ENCODE peak calls at places on chromosomes 12 and 14, in four cellular contexts. C is IMR-90, H is endodermal cell, B is GM23248. U is an unnamed sample.
A peak's percentile ranks its signal among the peaks of the same experiment; 100 is the strongest.

GRCh38 chr14:56811596-56812363 is 1.5 kb upstream of the OTX2 start:
- DNase-seq in C (no peak), H (peak; percentile 84), B (no peak), U (no peak)

GRCh38 chr14:23306412-23307145 is at the start of gene BCL2L2:
- DNase-seq in C (peak; percentile 84), H (peak; percentile 97), B (peak; percentile 94), U (peak; percentile 96)

GRCh38 chr12:45878630-45879255 is 111.6 kb downstream of the SCAF11 start:
- DNase-seq in C (peak; percentile 24), H (no peak), B (peak; percentile 1), U (peak; percentile 42)

GRCh38 chr14:89028462-89029134 is 204.1 kb downstream of the TTC8 start:
- DNase-seq in C (no peak), H (no peak), B (no peak), U (no peak)

GRCh38 chr12:43893670-43894069 is 57.8 kb downstream of the TMEM117 start:
- DNase-seq in C (peak; percentile 85), H (no peak), B (peak; percentile 60), U (peak; percentile 32)

GRCh38 chr12:21940972-21941521 is at the start of gene ABCC9:
- DNase-seq in C (peak; percentile 33), H (peak; percentile 87), B (peak; percentile 64), U (peak; percentile 73)

GRCh38 chr14:84404246-84404645 is 1125.7 kb upstream of the FLRT2 start:
- DNase-seq in C (no peak), H (no peak), B (no peak), U (no peak)

GRCh38 chr12:133130808-133131128 is 341 bp downstream of the ZNF10 start:
- DNase-seq in C (no peak), H (no peak), B (peak; percentile 57), U (peak; percentile 56)

GRCh38 chr12:65952737-65953209 is 128.5 kb downstream of the HMGA2 start:
- DNase-seq in C (peak; percentile 87), H (no peak), B (peak; percentile 82), U (peak; percentile 38)

GRCh38 chr12:15726757-15727112 is 62.5 kb downstream of the EPS8 start:
- DNase-seq in C (no peak), H (no peak), B (peak; percentile 16), U (no peak)

GRCh38 chr12:87676726-87677125 is 352.5 kb downstream of the C12orf50 start:
- DNase-seq in C (no peak), H (no peak), B (no peak), U (no peak)

GRCh38 chr12:58765076-58765475 is 155.2 kb downstream of the LRIG3 start:
- DNase-seq in C (no peak), H (no peak), B (no peak), U (no peak)

GRCh38 chr12:75658826-75659823 is 147.7 kb upstream of the KRR1 start:
- DNase-seq in C (peak; percentile 86), H (no peak), B (peak; percentile 86), U (peak; percentile 63)

GRCh38 chr12:121288158-121288848 is 8.2 kb downstream of the CAMKK2 start:
- DNase-seq in C (no peak), H (peak; percentile 66), B (no peak), U (no peak)

GRCh38 chr12:121287267-121287954 is 9.1 kb downstream of the CAMKK2 start:
- DNase-seq in C (peak; percentile 81), H (no peak), B (peak; percentile 62), U (peak; percentile 35)

GRCh38 chr12:121288941-121289340 is 7.6 kb downstream of the CAMKK2 start:
- DNase-seq in C (no peak), H (no peak), B (no peak), U (no peak)

GRCh38 chr12:121289962-121290361 is 6.5 kb downstream of the CAMKK2 start:
- DNase-seq in C (no peak), H (no peak), B (no peak), U (no peak)

GRCh38 chr12:121290410-121290809 is 6.1 kb downstream of the CAMKK2 start:
- DNase-seq in C (no peak), H (no peak), B (no peak), U (no peak)
- H3K9ac ChIP-seq in C (no peak overlapping the region), H (no peak overlapping the region), B (no peak overlapping the region), U (no peak overlapping the region)

DNA sequence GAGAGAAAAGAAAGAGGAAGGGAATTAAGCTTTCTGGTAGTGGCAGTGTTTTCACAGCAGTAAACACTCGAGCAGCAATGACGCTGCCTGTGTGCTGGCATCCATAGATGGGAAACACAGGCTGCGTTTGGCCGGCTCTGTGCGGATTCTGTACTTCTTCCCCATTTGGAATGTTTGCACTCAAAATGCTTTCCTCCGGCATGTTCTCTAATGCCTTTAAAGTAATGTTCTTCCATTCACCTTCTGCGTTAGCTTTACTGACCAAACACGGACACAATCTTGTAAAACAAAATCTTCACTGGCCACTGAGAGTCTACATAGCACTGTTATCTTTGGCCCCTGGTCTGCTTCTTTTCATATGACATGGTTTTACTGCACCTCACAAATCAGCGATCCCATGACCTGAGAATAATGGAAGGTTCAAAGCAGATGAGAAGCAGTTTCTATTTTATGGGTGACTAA is 31.4 kb downstream of the DCP1B start:
- DNase-seq in C (peak; percentile 63), H (no peak), B (peak; percentile 73), U (peak; percentile 32)
- H3K9ac ChIP-seq in C (peak overlapping the region; percentile 35), H (no peak overlapping the region), B (peak overlapping the region; percentile 74), U (peak overlapping the region; percentile 73)

DNA sequence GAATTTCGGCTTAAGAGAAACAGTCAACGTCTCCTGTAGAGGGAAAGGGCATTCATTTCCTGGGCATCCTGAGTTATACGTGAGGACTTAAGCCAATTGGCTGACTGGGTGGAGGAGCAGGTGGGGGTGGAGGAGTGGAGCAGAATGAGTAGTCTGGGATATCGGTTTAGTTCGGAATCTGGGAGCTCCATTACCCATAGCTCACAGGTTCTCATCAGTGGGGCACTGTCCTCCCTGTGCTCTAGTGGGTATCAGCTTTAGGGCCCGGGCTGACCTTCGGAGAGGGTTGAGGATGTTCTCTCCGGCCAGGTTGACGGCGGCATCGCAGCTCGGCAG is 704 bp downstream of the SDR39U1 start:
- DNase-seq in C (peak; percentile 52), H (no peak), B (peak; percentile 80), U (no peak)
- H3K9ac ChIP-seq in C (peak overlapping the region; percentile 87), H (no peak overlapping the region), B (peak overlapping the region; percentile 98), U (peak overlapping the region; percentile 96)

GRCh38 chr14:104477117-104477623 is 102.4 kb upstream of the C14orf180 start:
- DNase-seq in C (no peak), H (no peak), B (no peak), U (no peak)
- H3K9ac ChIP-seq in C (no peak overlapping the region), H (no peak overlapping the region), B (no peak overlapping the region), U (no peak overlapping the region)

GRCh38 chr14:92540472-92541048 is 27.0 kb downstream of the RIN3 start:
- DNase-seq in C (peak; percentile 100), H (no peak), B (peak; percentile 99), U (peak; percentile 99)

GRCh38 chr14:92542766-92543554 is 29.4 kb downstream of the RIN3 start:
- DNase-seq in C (no peak), H (no peak), B (no peak), U (no peak)

GRCh38 chr14:92538412-92539017 is 24.9 kb downstream of the RIN3 start:
- DNase-seq in C (no peak), H (no peak), B (no peak), U (no peak)

GRCh38 chr14:92539419-92539818 is 25.8 kb downstream of the RIN3 start:
- DNase-seq in C (peak; percentile 19), H (no peak), B (peak; percentile 29), U (no peak)

DNA sequence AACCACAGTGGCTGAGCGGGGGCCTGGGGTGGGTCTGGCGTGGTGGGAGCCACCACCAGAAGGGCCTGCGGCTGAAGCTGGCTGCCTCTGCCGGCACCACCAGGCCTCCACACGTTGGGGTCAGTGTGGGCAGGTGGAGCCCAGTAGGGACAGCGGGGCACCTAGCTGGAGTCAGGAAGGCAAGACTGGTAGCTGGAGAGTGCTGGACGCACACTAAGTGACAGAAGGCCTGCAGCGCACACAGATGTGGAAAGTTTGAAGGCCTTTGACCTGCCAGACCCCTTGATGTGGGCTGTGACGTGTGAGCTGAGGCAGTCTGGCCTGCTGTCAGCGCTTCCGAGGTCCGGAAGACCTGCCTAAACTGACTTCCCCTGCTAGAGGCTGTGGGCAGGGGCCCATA is 26.3 kb downstream of the RIN3 start:
- DNase-seq in C (peak; percentile 56), H (no peak), B (no peak), U (no peak)
- H3K9ac ChIP-seq in C (peak overlapping the region; percentile 32), H (no peak overlapping the region), B (peak overlapping the region; percentile 71), U (peak overlapping the region; percentile 47)